ENCODE peak calls at places on chromosomes 4 and X, in five cellular contexts. One of them, this sample, is unnamed.

GRCh38 chr4:170589597-170590191 is 499.9 kb upstream of the AADAT start:
- DNase-seq in D341Med: peak
- DNase-seq in left lung: no peak
- DNase-seq in stimulated activated CD4-positive, alpha-beta T cell treated with anti-CD3 and anti-CD28 coated beads, Interleukin-15, amount 100 ng/mL, for 1 hour: no peak
- DNase-seq in head of caudate nucleus: no peak
- DNase-seq in this sample: peak

GRCh38 chr4:159428975-159429692 is 326.3 kb downstream of the RAPGEF2 start:
- DNase-seq in D341Med: no peak
- DNase-seq in left lung: no peak
- DNase-seq in stimulated activated CD4-positive, alpha-beta T cell treated with anti-CD3 and anti-CD28 coated beads, Interleukin-15, amount 100 ng/mL, for 1 hour: no peak
- DNase-seq in head of caudate nucleus: no peak
- DNase-seq in this sample: no peak

GRCh38 chr4:112189754-112190153 is 41.8 kb upstream of the AP1AR start:
- DNase-seq in D341Med: no peak
- DNase-seq in left lung: no peak
- DNase-seq in stimulated activated CD4-positive, alpha-beta T cell treated with anti-CD3 and anti-CD28 coated beads, Interleukin-15, amount 100 ng/mL, for 1 hour: no peak
- DNase-seq in head of caudate nucleus: no peak
- DNase-seq in this sample: no peak

GRCh38 chr4:80206111-80206510 is 8.8 kb downstream of the PRDM8 start:
- DNase-seq in D341Med: no peak
- DNase-seq in left lung: no peak
- DNase-seq in stimulated activated CD4-positive, alpha-beta T cell treated with anti-CD3 and anti-CD28 coated beads, Interleukin-15, amount 100 ng/mL, for 1 hour: no peak
- DNase-seq in head of caudate nucleus: no peak
- DNase-seq in this sample: no peak

GRCh38 chrX:107700317-107700774 is 72.0 kb downstream of the PRPS1 start:
- DNase-seq in D341Med: no peak
- DNase-seq in left lung: no peak
- DNase-seq in stimulated activated CD4-positive, alpha-beta T cell treated with anti-CD3 and anti-CD28 coated beads, Interleukin-15, amount 100 ng/mL, for 1 hour: no peak
- DNase-seq in head of caudate nucleus: no peak
- DNase-seq in this sample: peak

GRCh38 chrX:102964941-102965340 is 27.9 kb downstream of the RAB40AL start:
- DNase-seq in D341Med: no peak
- DNase-seq in left lung: no peak
- DNase-seq in stimulated activated CD4-positive, alpha-beta T cell treated with anti-CD3 and anti-CD28 coated beads, Interleukin-15, amount 100 ng/mL, for 1 hour: no peak
- DNase-seq in head of caudate nucleus: no peak
- DNase-seq in this sample: no peak

GRCh38 chr4:139817657-139818452 is 152.2 kb downstream of the MGST2 start:
- DNase-seq in D341Med: no peak
- DNase-seq in left lung: no peak
- DNase-seq in stimulated activated CD4-positive, alpha-beta T cell treated with anti-CD3 and anti-CD28 coated beads, Interleukin-15, amount 100 ng/mL, for 1 hour: no peak
- DNase-seq in head of caudate nucleus: no peak
- DNase-seq in this sample: no peak

GRCh38 chr4:94603170-94603747 is 151.5 kb downstream of the PDLIM5 start:
- DNase-seq in D341Med: no peak
- DNase-seq in left lung: no peak
- DNase-seq in stimulated activated CD4-positive, alpha-beta T cell treated with anti-CD3 and anti-CD28 coated beads, Interleukin-15, amount 100 ng/mL, for 1 hour: no peak
- DNase-seq in head of caudate nucleus: no peak
- DNase-seq in this sample: no peak

GRCh38 chr4:155376387-155377268 is at the start of gene MAP9:
- DNase-seq in D341Med: peak
- DNase-seq in left lung: peak
- DNase-seq in stimulated activated CD4-positive, alpha-beta T cell treated with anti-CD3 and anti-CD28 coated beads, Interleukin-15, amount 100 ng/mL, for 1 hour: peak
- DNase-seq in head of caudate nucleus: peak
- DNase-seq in this sample: peak

GRCh38 chrX:17706676-17707075 is 30.6 kb upstream of the SCML1 start:
- DNase-seq in D341Med: no peak
- DNase-seq in left lung: no peak
- DNase-seq in stimulated activated CD4-positive, alpha-beta T cell treated with anti-CD3 and anti-CD28 coated beads, Interleukin-15, amount 100 ng/mL, for 1 hour: no peak
- DNase-seq in head of caudate nucleus: no peak
- DNase-seq in this sample: no peak

GRCh38 chr4:48499551-48500066 is 9.6 kb downstream of the ZAR1 start:
- DNase-seq in D341Med: no peak
- DNase-seq in left lung: no peak
- DNase-seq in stimulated activated CD4-positive, alpha-beta T cell treated with anti-CD3 and anti-CD28 coated beads, Interleukin-15, amount 100 ng/mL, for 1 hour: no peak
- DNase-seq in head of caudate nucleus: no peak
- DNase-seq in this sample: no peak

GRCh38 chr4:85495621-85496020 is 20.7 kb downstream of the ARHGAP24 start:
- DNase-seq in D341Med: no peak
- DNase-seq in left lung: no peak
- DNase-seq in stimulated activated CD4-positive, alpha-beta T cell treated with anti-CD3 and anti-CD28 coated beads, Interleukin-15, amount 100 ng/mL, for 1 hour: no peak
- DNase-seq in head of caudate nucleus: no peak
- DNase-seq in this sample: no peak

GRCh38 chrX:40130207-40130606 is 32.4 kb upstream of the BCOR start:
- DNase-seq in D341Med: no peak
- DNase-seq in left lung: no peak
- DNase-seq in stimulated activated CD4-positive, alpha-beta T cell treated with anti-CD3 and anti-CD28 coated beads, Interleukin-15, amount 100 ng/mL, for 1 hour: no peak
- DNase-seq in head of caudate nucleus: no peak
- DNase-seq in this sample: no peak

GRCh38 chr4:21451032-21451431 is 497.5 kb downstream of the KCNIP4 start:
- DNase-seq in D341Med: no peak
- DNase-seq in left lung: no peak
- DNase-seq in stimulated activated CD4-positive, alpha-beta T cell treated with anti-CD3 and anti-CD28 coated beads, Interleukin-15, amount 100 ng/mL, for 1 hour: no peak
- DNase-seq in head of caudate nucleus: no peak
- DNase-seq in this sample: no peak

GRCh38 chrX:154399527-154400368 is 1.6 kb downstream of the RPL10 start:
- DNase-seq in D341Med: no peak
- DNase-seq in left lung: no peak
- DNase-seq in stimulated activated CD4-positive, alpha-beta T cell treated with anti-CD3 and anti-CD28 coated beads, Interleukin-15, amount 100 ng/mL, for 1 hour: no peak
- DNase-seq in head of caudate nucleus: no peak
- DNase-seq in this sample: no peak

GRCh38 chrX:108359811-108360602 is 78.2 kb downstream of the COL4A6 start:
- DNase-seq in D341Med: no peak
- DNase-seq in left lung: no peak
- DNase-seq in stimulated activated CD4-positive, alpha-beta T cell treated with anti-CD3 and anti-CD28 coated beads, Interleukin-15, amount 100 ng/mL, for 1 hour: no peak
- DNase-seq in head of caudate nucleus: no peak
- DNase-seq in this sample: no peak

GRCh38 chrX:3743821-3744439 is 30.5 kb upstream of the PRKX start:
- DNase-seq in D341Med: no peak
- DNase-seq in left lung: no peak
- DNase-seq in stimulated activated CD4-positive, alpha-beta T cell treated with anti-CD3 and anti-CD28 coated beads, Interleukin-15, amount 100 ng/mL, for 1 hour: peak
- DNase-seq in head of caudate nucleus: no peak
- DNase-seq in this sample: no peak

GRCh38 chr4:74527049-74527448 is 82.1 kb downstream of the AREG start:
- DNase-seq in D341Med: no peak
- DNase-seq in left lung: no peak
- DNase-seq in stimulated activated CD4-positive, alpha-beta T cell treated with anti-CD3 and anti-CD28 coated beads, Interleukin-15, amount 100 ng/mL, for 1 hour: no peak
- DNase-seq in head of caudate nucleus: no peak
- DNase-seq in this sample: no peak

GRCh38 chr4:82437285-82438005 is 7.1 kb downstream of the ENOPH1 start:
- DNase-seq in D341Med: no peak
- DNase-seq in left lung: no peak
- DNase-seq in stimulated activated CD4-positive, alpha-beta T cell treated with anti-CD3 and anti-CD28 coated beads, Interleukin-15, amount 100 ng/mL, for 1 hour: no peak
- DNase-seq in head of caudate nucleus: no peak
- DNase-seq in this sample: peak

GRCh38 chrX:9414416-9414815 is 50.4 kb upstream of the TBL1X start:
- DNase-seq in D341Med: no peak
- DNase-seq in left lung: no peak
- DNase-seq in stimulated activated CD4-positive, alpha-beta T cell treated with anti-CD3 and anti-CD28 coated beads, Interleukin-15, amount 100 ng/mL, for 1 hour: no peak
- DNase-seq in head of caudate nucleus: no peak
- DNase-seq in this sample: no peak

GRCh38 chrX:115134366-115134765 is 54.8 kb upstream of the RBMXL3 start:
- DNase-seq in D341Med: no peak
- DNase-seq in left lung: no peak
- DNase-seq in stimulated activated CD4-positive, alpha-beta T cell treated with anti-CD3 and anti-CD28 coated beads, Interleukin-15, amount 100 ng/mL, for 1 hour: no peak
- DNase-seq in head of caudate nucleus: no peak
- DNase-seq in this sample: no peak

This sample was measured in HEK293T.